ENCODE peak calls at places on chromosomes 16 and 17, in seven cellular contexts. One of them, this sample, is unnamed. For H3K9me3, the result is how much of the 10 kb centered on the place peaks cover.

GRCh38 chr16:721765-722481 is 977 bp downstream of the ANTKMT start:
- DNase-seq in fibroblast of lung: no peak
- DNase-seq in K562: peak
- DNase-seq in mammary epithelial cell: no peak
- DNase-seq in PC-3: no peak
- DNase-seq in hepatocyte: no peak
- DNase-seq in HepG2: no peak
- DNase-seq in this sample: no peak

GRCh38 chr17:65531508-65532431 is 29.7 kb downstream of the AXIN2 start:
- DNase-seq in fibroblast of lung: peak
- DNase-seq in K562: no peak
- DNase-seq in mammary epithelial cell: no peak
- DNase-seq in PC-3: no peak
- DNase-seq in hepatocyte: peak
- DNase-seq in HepG2: no peak
- DNase-seq in this sample: peak

GRCh38 chr16:84055366-84055765 is 12.8 kb upstream of the SLC38A8 start:
- DNase-seq in fibroblast of lung: no peak
- DNase-seq in K562: peak
- DNase-seq in mammary epithelial cell: no peak
- DNase-seq in PC-3: no peak
- DNase-seq in hepatocyte: no peak
- DNase-seq in HepG2: no peak
- DNase-seq in this sample: no peak

GRCh38 chr16:86874141-86874540 is 295.8 kb downstream of the FOXL1 start:
- DNase-seq in fibroblast of lung: no peak
- DNase-seq in K562: peak
- DNase-seq in mammary epithelial cell: peak
- DNase-seq in PC-3: peak
- DNase-seq in hepatocyte: peak
- DNase-seq in HepG2: no peak
- DNase-seq in this sample: peak

GRCh38 chr16:48918520-48919258 is 308.7 kb upstream of the N4BP1 start:
- DNase-seq in fibroblast of lung: no peak
- DNase-seq in K562: no peak
- DNase-seq in mammary epithelial cell: peak
- DNase-seq in PC-3: peak
- DNase-seq in hepatocyte: no peak
- DNase-seq in HepG2: no peak
- DNase-seq in this sample: no peak

GRCh38 chr16:69610356-69610755 is 44.6 kb downstream of the NFAT5 start:
- DNase-seq in fibroblast of lung: no peak
- DNase-seq in K562: no peak
- DNase-seq in mammary epithelial cell: no peak
- DNase-seq in PC-3: no peak
- DNase-seq in hepatocyte: no peak
- DNase-seq in HepG2: no peak
- DNase-seq in this sample: peak

GRCh38 chr16:78490431-78490830 is 391.0 kb downstream of the WWOX start:
- DNase-seq in fibroblast of lung: no peak
- DNase-seq in K562: no peak
- DNase-seq in mammary epithelial cell: no peak
- DNase-seq in PC-3: no peak
- DNase-seq in hepatocyte: no peak
- DNase-seq in HepG2: no peak
- DNase-seq in this sample: no peak

GRCh38 chr17:7355053-7355452 is at the start of gene TMEM95:
- DNase-seq in fibroblast of lung: peak
- DNase-seq in K562: no peak
- DNase-seq in mammary epithelial cell: peak
- DNase-seq in PC-3: no peak
- DNase-seq in hepatocyte: peak
- DNase-seq in HepG2: no peak
- DNase-seq in this sample: no peak

GRCh38 chr16:53822936-53823529 is 119.1 kb downstream of the FTO start:
- DNase-seq in fibroblast of lung: no peak
- DNase-seq in K562: no peak
- DNase-seq in mammary epithelial cell: peak
- DNase-seq in PC-3: peak
- DNase-seq in hepatocyte: no peak
- DNase-seq in HepG2: no peak
- DNase-seq in this sample: no peak

GRCh38 chr17:3944485-3945388 is 19.5 kb downstream of the ATP2A3 start:
- DNase-seq in fibroblast of lung: peak
- DNase-seq in K562: peak
- DNase-seq in mammary epithelial cell: no peak
- DNase-seq in PC-3: no peak
- DNase-seq in hepatocyte: peak
- DNase-seq in HepG2: no peak
- DNase-seq in this sample: peak

GRCh38 chr17:39920218-39921210 is 2.1 kb upstream of the GSDMB start:
- DNase-seq in fibroblast of lung: no peak
- DNase-seq in K562: no peak
- DNase-seq in mammary epithelial cell: no peak
- DNase-seq in PC-3: no peak
- DNase-seq in hepatocyte: peak
- DNase-seq in HepG2: no peak
- DNase-seq in this sample: no peak

GRCh38 chr17:49120166-49120565 is 12.4 kb upstream of the B4GALNT2 start:
- DNase-seq in fibroblast of lung: no peak
- DNase-seq in K562: no peak
- DNase-seq in mammary epithelial cell: no peak
- DNase-seq in PC-3: no peak
- DNase-seq in hepatocyte: no peak
- DNase-seq in HepG2: no peak
- DNase-seq in this sample: no peak

GRCh38 chr16:73750639-73751038 is 546.0 kb upstream of the PSMD7 start:
- DNase-seq in fibroblast of lung: no peak
- DNase-seq in K562: no peak
- DNase-seq in mammary epithelial cell: no peak
- DNase-seq in PC-3: no peak
- DNase-seq in hepatocyte: no peak
- DNase-seq in HepG2: no peak
- DNase-seq in this sample: no peak

GRCh38 chr17:57940217-57940616 is 15.0 kb downstream of the CUEDC1 start:
- DNase-seq in fibroblast of lung: no peak
- DNase-seq in K562: no peak
- DNase-seq in mammary epithelial cell: no peak
- DNase-seq in PC-3: no peak
- DNase-seq in hepatocyte: no peak
- DNase-seq in HepG2: no peak
- DNase-seq in this sample: no peak

GRCh38 chr16:10988164-10988803 is 43.9 kb downstream of the CLEC16A start:
- DNase-seq in fibroblast of lung: no peak
- DNase-seq in K562: peak
- DNase-seq in mammary epithelial cell: no peak
- DNase-seq in PC-3: peak
- DNase-seq in hepatocyte: no peak
- DNase-seq in HepG2: no peak
- DNase-seq in this sample: peak

GRCh38 chr16:22116095-22116700 is 23.9 kb downstream of the VWA3A start:
- DNase-seq in fibroblast of lung: no peak
- DNase-seq in K562: no peak
- DNase-seq in mammary epithelial cell: no peak
- DNase-seq in PC-3: no peak
- DNase-seq in hepatocyte: no peak
- DNase-seq in HepG2: no peak
- DNase-seq in this sample: no peak
- H3K9me3 ChIP-seq in fibroblast of lung: under half
- H3K9me3 ChIP-seq in K562: under half
- H3K9me3 ChIP-seq in mammary epithelial cell: under half
- H3K9me3 ChIP-seq in PC-3: under half
- H3K9me3 ChIP-seq in hepatocyte: under half
- H3K9me3 ChIP-seq in HepG2: under half
- H3K9me3 ChIP-seq in this sample: under half

DNA sequence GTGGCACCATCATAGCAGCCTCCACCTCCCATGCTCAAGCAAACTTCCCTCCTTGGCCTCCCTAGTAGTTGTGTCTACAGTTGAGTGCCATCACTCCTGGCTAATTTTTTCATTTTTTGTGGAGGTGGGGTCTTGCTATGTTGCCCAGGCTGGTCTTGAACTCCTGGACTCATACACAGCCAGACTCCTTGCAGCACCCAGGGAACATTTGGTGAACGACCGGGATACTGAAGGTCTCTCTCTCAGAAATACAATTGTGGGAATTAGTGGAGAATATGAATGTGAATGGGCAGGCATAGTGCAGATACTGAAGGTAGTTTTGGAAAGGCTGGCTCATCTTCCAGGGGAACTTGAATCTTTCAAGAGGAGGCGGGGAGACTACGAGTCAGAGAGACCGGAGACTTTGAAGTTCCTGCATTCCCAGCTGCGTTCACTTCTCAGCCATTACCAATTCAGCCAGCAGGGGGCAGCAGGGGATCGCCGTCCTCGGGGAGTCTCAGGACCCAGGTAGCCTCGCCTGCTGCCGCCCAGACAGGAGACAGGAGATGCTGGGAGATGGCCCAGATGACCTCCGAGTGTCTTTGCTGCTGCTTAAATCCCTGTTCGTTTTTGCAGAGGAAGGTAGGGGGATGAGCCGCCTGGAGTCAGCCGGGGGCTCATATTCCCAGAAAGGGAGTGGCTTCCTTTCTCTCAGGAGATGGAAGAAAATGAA is 68.6 kb downstream of the HAPSTR1 start:
- DNase-seq in fibroblast of lung: peak
- DNase-seq in K562: peak
- DNase-seq in mammary epithelial cell: peak
- DNase-seq in PC-3: peak
- DNase-seq in hepatocyte: peak
- DNase-seq in HepG2: peak
- DNase-seq in this sample: peak
- H3K4me2 ChIP-seq in fibroblast of lung: no peak
- H3K4me2 ChIP-seq in K562: no peak
- H3K4me2 ChIP-seq in mammary epithelial cell: no peak
- H3K4me2 ChIP-seq in PC-3: peak
- H3K4me2 ChIP-seq in hepatocyte: peak
- H3K4me2 ChIP-seq in HepG2: no peak
- H3K4me2 ChIP-seq in this sample: no peak

DNA sequence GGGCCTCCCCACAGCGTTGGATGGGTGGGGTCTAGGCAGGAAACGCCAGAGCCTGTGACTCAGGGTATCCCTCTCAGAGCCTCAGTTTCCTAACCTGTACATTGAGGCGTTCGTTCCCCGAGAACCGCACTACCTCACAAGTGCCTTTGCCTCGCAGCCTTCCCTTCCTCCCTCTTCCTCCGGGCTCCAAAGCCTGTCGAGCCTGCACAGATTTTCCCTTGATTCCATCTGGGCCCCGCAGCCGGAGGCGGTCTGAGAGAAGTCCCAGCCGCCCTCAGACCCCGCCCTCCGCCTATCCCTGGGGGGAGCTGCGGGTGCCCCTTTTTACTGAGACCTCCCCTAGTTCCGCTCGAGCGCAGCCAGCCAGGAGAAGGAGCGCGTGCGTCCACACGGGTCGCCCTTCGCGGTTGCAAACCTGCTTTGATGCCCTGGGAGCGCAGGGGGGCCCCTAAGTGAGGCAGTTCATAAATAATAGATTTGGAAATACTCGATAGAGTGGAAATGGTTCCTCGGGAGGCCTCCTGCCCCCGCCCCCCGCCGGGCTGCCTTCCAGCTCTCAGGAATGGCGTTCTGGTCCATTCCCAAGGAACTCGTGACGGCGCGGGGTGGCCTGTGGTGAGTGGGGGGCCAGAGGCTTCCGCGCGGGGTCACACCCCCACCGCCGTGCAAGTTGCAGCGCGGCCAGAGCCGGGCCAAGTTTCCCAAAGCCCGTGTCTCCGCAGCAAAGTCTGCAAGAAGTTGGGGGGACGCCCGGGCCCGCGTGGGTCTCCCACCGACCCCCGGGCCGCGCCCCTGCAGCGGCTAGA is 672 bp downstream of the C16orf74 start:
- DNase-seq in fibroblast of lung: peak
- DNase-seq in K562: peak
- DNase-seq in mammary epithelial cell: peak
- DNase-seq in PC-3: peak
- DNase-seq in hepatocyte: peak
- DNase-seq in HepG2: no peak
- DNase-seq in this sample: peak
- TF ChIP-seq EZH2 in fibroblast of lung: no peak
- TF ChIP-seq EZH2 in K562: no peak
- TF ChIP-seq EZH2 in mammary epithelial cell: no peak
- TF ChIP-seq EZH2 in PC-3: no peak
- TF ChIP-seq EZH2 in hepatocyte: no peak
- TF ChIP-seq EZH2 in HepG2: peak
- TF ChIP-seq EZH2 in this sample: peak

GRCh38 chr16:3289998-3290673 is 6.8 kb downstream of the ZNF263 start:
- DNase-seq in fibroblast of lung: no peak
- DNase-seq in K562: no peak
- DNase-seq in mammary epithelial cell: no peak
- DNase-seq in PC-3: no peak
- DNase-seq in hepatocyte: no peak
- DNase-seq in HepG2: no peak
- DNase-seq in this sample: no peak
- H3K9me3 ChIP-seq in fibroblast of lung: under half
- H3K9me3 ChIP-seq in K562: under half
- H3K9me3 ChIP-seq in mammary epithelial cell: half or more
- H3K9me3 ChIP-seq in PC-3: under half
- H3K9me3 ChIP-seq in hepatocyte: half or more
- H3K9me3 ChIP-seq in HepG2: under half
- H3K9me3 ChIP-seq in this sample: under half

DNA sequence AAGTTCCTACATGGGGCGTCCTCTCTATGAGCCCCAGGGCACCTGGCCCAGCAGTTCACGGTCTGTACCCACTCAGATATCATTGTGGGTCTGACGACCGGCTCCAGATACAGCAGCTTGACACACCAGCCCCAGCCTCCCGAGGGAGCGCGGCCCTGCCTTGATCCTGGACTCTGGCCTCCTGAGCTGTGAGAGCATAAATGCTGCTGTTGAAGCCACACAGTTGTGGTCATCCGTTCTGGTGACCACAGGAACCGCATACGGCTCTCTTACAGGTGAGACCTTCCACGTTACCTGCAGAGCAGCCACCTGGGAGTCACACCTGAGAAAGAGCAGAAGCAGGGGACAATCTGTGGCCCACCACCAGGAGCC is 209.2 kb downstream of the RBFOX3 start:
- DNase-seq in fibroblast of lung: no peak
- DNase-seq in K562: no peak
- DNase-seq in mammary epithelial cell: no peak
- DNase-seq in PC-3: no peak
- DNase-seq in hepatocyte: peak
- DNase-seq in HepG2: no peak
- DNase-seq in this sample: no peak
- H3K4me2 ChIP-seq in fibroblast of lung: no peak
- H3K4me2 ChIP-seq in K562: no peak
- H3K4me2 ChIP-seq in mammary epithelial cell: no peak
- H3K4me2 ChIP-seq in PC-3: no peak
- H3K4me2 ChIP-seq in hepatocyte: peak
- H3K4me2 ChIP-seq in HepG2: no peak
- H3K4me2 ChIP-seq in this sample: peak